ENCODE peak calls at places on chromosomes 2 and 18, in eight cellular contexts. One of them, this sample, is unnamed.

GRCh38 chr2:195610708-195611107 is 46.3 kb upstream of the SLC39A10 start:
- DNase-seq in cortex of kidney: no peak
- DNase-seq in stimulated activated CD4-positive, alpha-beta T cell treated with anti-CD3 and anti-CD28 coated beads, Interleukin-2, amount 100 ng/mL, for 48 hours: no peak
- DNase-seq in AG08396: no peak
- DNase-seq in heart right ventricle: no peak
- DNase-seq in iris pigment epithelial cell: no peak
- DNase-seq in NCI-H2171: no peak
- DNase-seq in nephron progenitor cell: no peak
- DNase-seq in this sample: no peak

GRCh38 chr2:132374551-132374950 is 42.1 kb upstream of the GPR39 start:
- DNase-seq in NCI-H2171: no peak
- DNase-seq in AG08396: no peak
- DNase-seq in cortex of kidney: no peak
- DNase-seq in nephron progenitor cell: no peak
- DNase-seq in iris pigment epithelial cell: peak; percentile 42
- DNase-seq in stimulated activated CD4-positive, alpha-beta T cell treated with anti-CD3 and anti-CD28 coated beads, Interleukin-2, amount 100 ng/mL, for 48 hours: no peak
- DNase-seq in heart right ventricle: no peak
- DNase-seq in this sample: no peak

GRCh38 chr2:168545439-168546082 is 89.5 kb downstream of the CERS6 start:
- DNase-seq in heart right ventricle: no peak
- DNase-seq in nephron progenitor cell: no peak
- DNase-seq in cortex of kidney: no peak
- DNase-seq in AG08396: peak; percentile 55
- DNase-seq in NCI-H2171: no peak
- DNase-seq in stimulated activated CD4-positive, alpha-beta T cell treated with anti-CD3 and anti-CD28 coated beads, Interleukin-2, amount 100 ng/mL, for 48 hours: no peak
- DNase-seq in iris pigment epithelial cell: peak; percentile 96
- DNase-seq in this sample: peak; percentile 45

GRCh38 chr18:79784965-79785770 is 12.6 kb upstream of the KCNG2 start:
- DNase-seq in stimulated activated CD4-positive, alpha-beta T cell treated with anti-CD3 and anti-CD28 coated beads, Interleukin-2, amount 100 ng/mL, for 48 hours: no peak
- DNase-seq in heart right ventricle: no peak
- DNase-seq in iris pigment epithelial cell: peak; percentile 46
- DNase-seq in nephron progenitor cell: no peak
- DNase-seq in cortex of kidney: no peak
- DNase-seq in NCI-H2171: no peak
- DNase-seq in AG08396: no peak
- DNase-seq in this sample: no peak

GRCh38 chr2:226435146-226435545 is 364.5 kb downstream of the IRS1 start:
- DNase-seq in iris pigment epithelial cell: no peak
- DNase-seq in AG08396: no peak
- DNase-seq in NCI-H2171: no peak
- DNase-seq in cortex of kidney: no peak
- DNase-seq in stimulated activated CD4-positive, alpha-beta T cell treated with anti-CD3 and anti-CD28 coated beads, Interleukin-2, amount 100 ng/mL, for 48 hours: no peak
- DNase-seq in heart right ventricle: no peak
- DNase-seq in nephron progenitor cell: no peak
- DNase-seq in this sample: no peak

GRCh38 chr2:186575856-186576255 is 14.0 kb upstream of the ITGAV start:
- DNase-seq in iris pigment epithelial cell: peak; percentile 58
- DNase-seq in nephron progenitor cell: no peak
- DNase-seq in heart right ventricle: no peak
- DNase-seq in AG08396: no peak
- DNase-seq in NCI-H2171: no peak
- DNase-seq in cortex of kidney: no peak
- DNase-seq in stimulated activated CD4-positive, alpha-beta T cell treated with anti-CD3 and anti-CD28 coated beads, Interleukin-2, amount 100 ng/mL, for 48 hours: no peak
- DNase-seq in this sample: no peak

GRCh38 chr2:85741811-85742507 is 11.8 kb upstream of the ATOH8 start:
- DNase-seq in iris pigment epithelial cell: peak; percentile 96
- DNase-seq in AG08396: peak; percentile 87
- DNase-seq in heart right ventricle: peak; percentile 67
- DNase-seq in stimulated activated CD4-positive, alpha-beta T cell treated with anti-CD3 and anti-CD28 coated beads, Interleukin-2, amount 100 ng/mL, for 48 hours: no peak
- DNase-seq in NCI-H2171: peak; percentile 71
- DNase-seq in cortex of kidney: no peak
- DNase-seq in nephron progenitor cell: no peak
- DNase-seq in this sample: peak; percentile 59

GRCh38 chr2:46825231-46825957 is 90.2 kb downstream of the MCFD2 start:
- DNase-seq in heart right ventricle: no peak
- DNase-seq in cortex of kidney: no peak
- DNase-seq in nephron progenitor cell: no peak
- DNase-seq in stimulated activated CD4-positive, alpha-beta T cell treated with anti-CD3 and anti-CD28 coated beads, Interleukin-2, amount 100 ng/mL, for 48 hours: no peak
- DNase-seq in NCI-H2171: no peak
- DNase-seq in AG08396: no peak
- DNase-seq in iris pigment epithelial cell: no peak
- DNase-seq in this sample: no peak

GRCh38 chr2:188291617-188292445 is at the start of gene GULP1:
- DNase-seq in heart right ventricle: peak; percentile 69
- DNase-seq in nephron progenitor cell: peak; percentile 85
- DNase-seq in stimulated activated CD4-positive, alpha-beta T cell treated with anti-CD3 and anti-CD28 coated beads, Interleukin-2, amount 100 ng/mL, for 48 hours: no peak
- DNase-seq in iris pigment epithelial cell: peak; percentile 78
- DNase-seq in NCI-H2171: peak; percentile 33
- DNase-seq in cortex of kidney: peak; percentile 15
- DNase-seq in AG08396: peak; percentile 79
- DNase-seq in this sample: peak; percentile 31

GRCh38 chr2:191688934-191689695 is 11.2 kb downstream of the NABP1 start:
- DNase-seq in NCI-H2171: no peak
- DNase-seq in iris pigment epithelial cell: peak; percentile 87
- DNase-seq in cortex of kidney: no peak
- DNase-seq in AG08396: no peak
- DNase-seq in nephron progenitor cell: no peak
- DNase-seq in heart right ventricle: no peak
- DNase-seq in stimulated activated CD4-positive, alpha-beta T cell treated with anti-CD3 and anti-CD28 coated beads, Interleukin-2, amount 100 ng/mL, for 48 hours: no peak
- DNase-seq in this sample: no peak

GRCh38 chr2:234963785-234964615 is 12.2 kb downstream of the SH3BP4 start:
- DNase-seq in AG08396: no peak
- DNase-seq in iris pigment epithelial cell: peak; percentile 53
- DNase-seq in nephron progenitor cell: no peak
- DNase-seq in NCI-H2171: no peak
- DNase-seq in stimulated activated CD4-positive, alpha-beta T cell treated with anti-CD3 and anti-CD28 coated beads, Interleukin-2, amount 100 ng/mL, for 48 hours: no peak
- DNase-seq in cortex of kidney: no peak
- DNase-seq in heart right ventricle: no peak
- DNase-seq in this sample: no peak

GRCh38 chr2:71923887-71924533 is 223.7 kb downstream of the CYP26B1 start:
- DNase-seq in cortex of kidney: no peak
- DNase-seq in NCI-H2171: peak; percentile 46
- DNase-seq in nephron progenitor cell: peak; percentile 75
- DNase-seq in stimulated activated CD4-positive, alpha-beta T cell treated with anti-CD3 and anti-CD28 coated beads, Interleukin-2, amount 100 ng/mL, for 48 hours: peak; percentile 38
- DNase-seq in iris pigment epithelial cell: peak; percentile 66
- DNase-seq in heart right ventricle: no peak
- DNase-seq in AG08396: peak; percentile 46
- DNase-seq in this sample: no peak

GRCh38 chr18:41128126-41128525 is 826.9 kb upstream of the PIK3C3 start:
- DNase-seq in AG08396: no peak
- DNase-seq in stimulated activated CD4-positive, alpha-beta T cell treated with anti-CD3 and anti-CD28 coated beads, Interleukin-2, amount 100 ng/mL, for 48 hours: no peak
- DNase-seq in heart right ventricle: no peak
- DNase-seq in NCI-H2171: no peak
- DNase-seq in cortex of kidney: no peak
- DNase-seq in iris pigment epithelial cell: peak; percentile 49
- DNase-seq in nephron progenitor cell: no peak
- DNase-seq in this sample: no peak

GRCh38 chr2:232299927-232300674 is 78.5 kb upstream of the ALPP start:
- DNase-seq in NCI-H2171: no peak
- DNase-seq in nephron progenitor cell: no peak
- DNase-seq in heart right ventricle: no peak
- DNase-seq in iris pigment epithelial cell: no peak
- DNase-seq in stimulated activated CD4-positive, alpha-beta T cell treated with anti-CD3 and anti-CD28 coated beads, Interleukin-2, amount 100 ng/mL, for 48 hours: no peak
- DNase-seq in AG08396: no peak
- DNase-seq in cortex of kidney: no peak
- DNase-seq in this sample: no peak

GRCh38 chr18:57784034-57784815 is 18.9 kb downstream of the ATP8B1 start:
- DNase-seq in NCI-H2171: no peak
- DNase-seq in iris pigment epithelial cell: peak; percentile 93
- DNase-seq in nephron progenitor cell: peak; percentile 19
- DNase-seq in stimulated activated CD4-positive, alpha-beta T cell treated with anti-CD3 and anti-CD28 coated beads, Interleukin-2, amount 100 ng/mL, for 48 hours: no peak
- DNase-seq in cortex of kidney: no peak
- DNase-seq in heart right ventricle: no peak
- DNase-seq in AG08396: no peak
- DNase-seq in this sample: no peak

GRCh38 chr2:232207174-232207573 is 171.4 kb upstream of the ALPP start:
- DNase-seq in iris pigment epithelial cell: no peak
- DNase-seq in heart right ventricle: no peak
- DNase-seq in NCI-H2171: no peak
- DNase-seq in cortex of kidney: no peak
- DNase-seq in stimulated activated CD4-positive, alpha-beta T cell treated with anti-CD3 and anti-CD28 coated beads, Interleukin-2, amount 100 ng/mL, for 48 hours: no peak
- DNase-seq in AG08396: no peak
- DNase-seq in nephron progenitor cell: no peak
- DNase-seq in this sample: no peak

GRCh38 chr2:85888020-85888744 is 608 bp downstream of the ST3GAL5 start:
- DNase-seq in AG08396: peak; percentile 23
- DNase-seq in cortex of kidney: no peak
- DNase-seq in nephron progenitor cell: no peak
- DNase-seq in stimulated activated CD4-positive, alpha-beta T cell treated with anti-CD3 and anti-CD28 coated beads, Interleukin-2, amount 100 ng/mL, for 48 hours: peak; percentile 31
- DNase-seq in iris pigment epithelial cell: peak; percentile 38
- DNase-seq in NCI-H2171: peak; percentile 46
- DNase-seq in heart right ventricle: peak; percentile 28
- DNase-seq in this sample: no peak

GRCh38 chr2:113246606-113247005 is 32.1 kb downstream of the PAX8 start:
- DNase-seq in stimulated activated CD4-positive, alpha-beta T cell treated with anti-CD3 and anti-CD28 coated beads, Interleukin-2, amount 100 ng/mL, for 48 hours: no peak
- DNase-seq in AG08396: no peak
- DNase-seq in cortex of kidney: no peak
- DNase-seq in heart right ventricle: no peak
- DNase-seq in iris pigment epithelial cell: no peak
- DNase-seq in nephron progenitor cell: no peak
- DNase-seq in NCI-H2171: no peak
- DNase-seq in this sample: no peak

GRCh38 chr2:238024986-238025385 is 35.8 kb upstream of the SCLY start:
- DNase-seq in stimulated activated CD4-positive, alpha-beta T cell treated with anti-CD3 and anti-CD28 coated beads, Interleukin-2, amount 100 ng/mL, for 48 hours: peak; percentile 27
- DNase-seq in NCI-H2171: no peak
- DNase-seq in AG08396: no peak
- DNase-seq in heart right ventricle: no peak
- DNase-seq in cortex of kidney: no peak
- DNase-seq in iris pigment epithelial cell: peak; percentile 73
- DNase-seq in nephron progenitor cell: no peak
- DNase-seq in this sample: peak; percentile 5

GRCh38 chr2:77179297-77179696 is 342.9 kb downstream of the LRRTM4 start:
- DNase-seq in cortex of kidney: no peak
- DNase-seq in iris pigment epithelial cell: no peak
- DNase-seq in stimulated activated CD4-positive, alpha-beta T cell treated with anti-CD3 and anti-CD28 coated beads, Interleukin-2, amount 100 ng/mL, for 48 hours: no peak
- DNase-seq in heart right ventricle: no peak
- DNase-seq in NCI-H2171: no peak
- DNase-seq in AG08396: no peak
- DNase-seq in nephron progenitor cell: no peak
- DNase-seq in this sample: no peak

GRCh38 chr2:120783371-120783791 is 47.7 kb downstream of the GLI2 start:
- DNase-seq in AG08396: no peak
- DNase-seq in stimulated activated CD4-positive, alpha-beta T cell treated with anti-CD3 and anti-CD28 coated beads, Interleukin-2, amount 100 ng/mL, for 48 hours: no peak
- DNase-seq in nephron progenitor cell: no peak
- DNase-seq in iris pigment epithelial cell: peak; percentile 34
- DNase-seq in heart right ventricle: no peak
- DNase-seq in NCI-H2171: no peak
- DNase-seq in cortex of kidney: no peak
- DNase-seq in this sample: no peak

GRCh38 chr2:25228848-25229674 is 60.7 kb upstream of the POMC start:
- DNase-seq in iris pigment epithelial cell: peak; percentile 77
- DNase-seq in heart right ventricle: peak; percentile 74
- DNase-seq in nephron progenitor cell: peak; percentile 79
- DNase-seq in cortex of kidney: no peak
- DNase-seq in NCI-H2171: peak; percentile 81
- DNase-seq in stimulated activated CD4-positive, alpha-beta T cell treated with anti-CD3 and anti-CD28 coated beads, Interleukin-2, amount 100 ng/mL, for 48 hours: no peak
- DNase-seq in AG08396: peak; percentile 90
- DNase-seq in this sample: peak; percentile 41

GRCh38 chr2:174868916-174869315 is 104.6 kb upstream of the CHRNA1 start:
- DNase-seq in nephron progenitor cell: no peak
- DNase-seq in stimulated activated CD4-positive, alpha-beta T cell treated with anti-CD3 and anti-CD28 coated beads, Interleukin-2, amount 100 ng/mL, for 48 hours: no peak
- DNase-seq in cortex of kidney: no peak
- DNase-seq in NCI-H2171: no peak
- DNase-seq in AG08396: no peak
- DNase-seq in heart right ventricle: no peak
- DNase-seq in iris pigment epithelial cell: no peak
- DNase-seq in this sample: no peak

GRCh38 chr18:63155910-63156773 is 163.4 kb downstream of the BCL2 start:
- DNase-seq in cortex of kidney: no peak
- DNase-seq in heart right ventricle: no peak
- DNase-seq in AG08396: no peak
- DNase-seq in NCI-H2171: no peak
- DNase-seq in nephron progenitor cell: no peak
- DNase-seq in iris pigment epithelial cell: no peak
- DNase-seq in stimulated activated CD4-positive, alpha-beta T cell treated with anti-CD3 and anti-CD28 coated beads, Interleukin-2, amount 100 ng/mL, for 48 hours: no peak
- DNase-seq in this sample: no peak

GRCh38 chr2:28981620-28982371 is 698 bp downstream of the TOGARAM2 start:
- DNase-seq in stimulated activated CD4-positive, alpha-beta T cell treated with anti-CD3 and anti-CD28 coated beads, Interleukin-2, amount 100 ng/mL, for 48 hours: no peak
- DNase-seq in heart right ventricle: no peak
- DNase-seq in nephron progenitor cell: no peak
- DNase-seq in NCI-H2171: no peak
- DNase-seq in cortex of kidney: no peak
- DNase-seq in AG08396: no peak
- DNase-seq in iris pigment epithelial cell: no peak
- DNase-seq in this sample: no peak

GRCh38 chr2:205527801-205528200 is 154.5 kb upstream of the NRP2 start:
- DNase-seq in iris pigment epithelial cell: no peak
- DNase-seq in NCI-H2171: no peak
- DNase-seq in nephron progenitor cell: no peak
- DNase-seq in AG08396: peak; percentile 10
- DNase-seq in heart right ventricle: no peak
- DNase-seq in stimulated activated CD4-positive, alpha-beta T cell treated with anti-CD3 and anti-CD28 coated beads, Interleukin-2, amount 100 ng/mL, for 48 hours: no peak
- DNase-seq in cortex of kidney: no peak
- DNase-seq in this sample: no peak

GRCh38 chr2:159615936-159616733 is at the start of gene BAZ2B:
- DNase-seq in heart right ventricle: peak; percentile 57
- DNase-seq in iris pigment epithelial cell: peak; percentile 90
- DNase-seq in NCI-H2171: peak; percentile 38
- DNase-seq in AG08396: peak; percentile 58
- DNase-seq in nephron progenitor cell: peak; percentile 66
- DNase-seq in cortex of kidney: no peak
- DNase-seq in stimulated activated CD4-positive, alpha-beta T cell treated with anti-CD3 and anti-CD28 coated beads, Interleukin-2, amount 100 ng/mL, for 48 hours: peak; percentile 11
- DNase-seq in this sample: no peak

GRCh38 chr18:32769242-32770180 is 3.3 kb downstream of the KLHL14 start:
- DNase-seq in stimulated activated CD4-positive, alpha-beta T cell treated with anti-CD3 and anti-CD28 coated beads, Interleukin-2, amount 100 ng/mL, for 48 hours: no peak
- DNase-seq in cortex of kidney: no peak
- DNase-seq in heart right ventricle: no peak
- DNase-seq in nephron progenitor cell: peak; percentile 60
- DNase-seq in AG08396: peak; percentile 5
- DNase-seq in iris pigment epithelial cell: no peak
- DNase-seq in NCI-H2171: no peak
- DNase-seq in this sample: no peak

GRCh38 chr2:152344561-152345195 is 9.7 kb downstream of the FMNL2 start:
- DNase-seq in stimulated activated CD4-positive, alpha-beta T cell treated with anti-CD3 and anti-CD28 coated beads, Interleukin-2, amount 100 ng/mL, for 48 hours: no peak
- DNase-seq in NCI-H2171: no peak
- DNase-seq in heart right ventricle: no peak
- DNase-seq in AG08396: no peak
- DNase-seq in cortex of kidney: no peak
- DNase-seq in nephron progenitor cell: no peak
- DNase-seq in iris pigment epithelial cell: no peak
- DNase-seq in this sample: no peak

GRCh38 chr2:21836261-21836660 is 712.5 kb downstream of the TDRD15 start:
- DNase-seq in iris pigment epithelial cell: peak; percentile 70
- DNase-seq in cortex of kidney: no peak
- DNase-seq in NCI-H2171: no peak
- DNase-seq in heart right ventricle: no peak
- DNase-seq in stimulated activated CD4-positive, alpha-beta T cell treated with anti-CD3 and anti-CD28 coated beads, Interleukin-2, amount 100 ng/mL, for 48 hours: no peak
- DNase-seq in AG08396: no peak
- DNase-seq in nephron progenitor cell: no peak
- DNase-seq in this sample: no peak

GRCh38 chr2:28956415-28956826 is 24.7 kb upstream of the TOGARAM2 start:
- DNase-seq in cortex of kidney: no peak
- DNase-seq in NCI-H2171: no peak
- DNase-seq in stimulated activated CD4-positive, alpha-beta T cell treated with anti-CD3 and anti-CD28 coated beads, Interleukin-2, amount 100 ng/mL, for 48 hours: peak; percentile 34
- DNase-seq in iris pigment epithelial cell: peak; percentile 52
- DNase-seq in nephron progenitor cell: peak; percentile 60
- DNase-seq in heart right ventricle: peak; percentile 31
- DNase-seq in AG08396: peak; percentile 49
- DNase-seq in this sample: no peak